ENCODE peak calls at places on chromosomes 12 and 14, in ten cellular contexts. A is neural progenitor cell, H is NB4, B is transverse colon, Q is K562, L is GM23338, U is stomach, T is GM12865, O is body of pancreas, N is GM06990. E is an unnamed sample.

GRCh38 chr14:44767646-44768173 is 194.0 kb downstream of the KLHL28 start:
- DNase-seq in A (no peak), H (no peak), B (no peak), Q (no peak), L (no peak), U (no peak), T (no peak), O (no peak), N (no peak), E (no peak)

GRCh38 chr12:112941528-112942335 is 3.5 kb downstream of the OAS3 start:
- DNase-seq in A (no peak), H (no peak), B (no peak), Q (no peak), L (no peak), U (no peak), T (no peak), O (no peak), N (no peak), E (no peak)

GRCh38 chr14:104353221-104353920 is 215.0 kb downstream of the KIF26A start:
- DNase-seq in A (no peak), H (no peak), B (peak), Q (no peak), L (no peak), U (peak), T (no peak), O (no peak), N (no peak), E (no peak)

GRCh38 chr12:123120452-123121166 is 30.3 kb downstream of the PITPNM2 start:
- DNase-seq in A (no peak), H (no peak), B (no peak), Q (no peak), L (no peak), U (no peak), T (peak), O (no peak), N (no peak), E (no peak)

GRCh38 chr14:106665814-106666213 is 1139.4 kb downstream of the TMEM121 start:
- DNase-seq in A (no peak), H (peak), B (no peak), Q (no peak), L (no peak), U (no peak), T (no peak), O (no peak), N (peak), E (no peak)

GRCh38 chr12:39127401-39127800 is 222.0 kb upstream of the CPNE8 start:
- DNase-seq in A (no peak), H (no peak), B (peak), Q (no peak), L (no peak), U (no peak), T (no peak), O (no peak), N (no peak), E (no peak)

GRCh38 chr14:59123526-59123925 is 64.9 kb upstream of the DAAM1 start:
- DNase-seq in A (no peak), H (no peak), B (no peak), Q (no peak), L (no peak), U (no peak), T (no peak), O (no peak), N (no peak), E (no peak)

GRCh38 chr12:121214855-121215745 is 5.2 kb downstream of the P2RX4 start:
- DNase-seq in A (no peak), H (peak), B (no peak), Q (no peak), L (no peak), U (peak), T (peak), O (peak), N (no peak), E (peak)

GRCh38 chr14:72332054-72332453 is 399.8 kb downstream of the RGS6 start:
- DNase-seq in A (no peak), H (no peak), B (no peak), Q (no peak), L (no peak), U (no peak), T (no peak), O (peak), N (no peak), E (no peak)

GRCh38 chr14:104739546-104740516 is 13.1 kb upstream of the SIVA1 start:
- DNase-seq in A (no peak), H (no peak), B (no peak), Q (no peak), L (no peak), U (no peak), T (no peak), O (no peak), N (no peak), E (no peak)

GRCh38 chr14:44736326-44736725 is 225.4 kb downstream of the KLHL28 start:
- DNase-seq in A (no peak), H (no peak), B (no peak), Q (no peak), L (no peak), U (no peak), T (no peak), O (no peak), N (no peak), E (no peak)

GRCh38 chr14:78611031-78611430 is 440.9 kb downstream of the NRXN3 start:
- DNase-seq in A (no peak), H (no peak), B (no peak), Q (no peak), L (no peak), U (no peak), T (no peak), O (no peak), N (no peak), E (no peak)

GRCh38 chr12:93913845-93914244 is 234.5 kb upstream of the PLXNC1 start:
- DNase-seq in A (no peak), H (no peak), B (no peak), Q (no peak), L (no peak), U (no peak), T (no peak), O (no peak), N (no peak), E (peak)

DNA sequence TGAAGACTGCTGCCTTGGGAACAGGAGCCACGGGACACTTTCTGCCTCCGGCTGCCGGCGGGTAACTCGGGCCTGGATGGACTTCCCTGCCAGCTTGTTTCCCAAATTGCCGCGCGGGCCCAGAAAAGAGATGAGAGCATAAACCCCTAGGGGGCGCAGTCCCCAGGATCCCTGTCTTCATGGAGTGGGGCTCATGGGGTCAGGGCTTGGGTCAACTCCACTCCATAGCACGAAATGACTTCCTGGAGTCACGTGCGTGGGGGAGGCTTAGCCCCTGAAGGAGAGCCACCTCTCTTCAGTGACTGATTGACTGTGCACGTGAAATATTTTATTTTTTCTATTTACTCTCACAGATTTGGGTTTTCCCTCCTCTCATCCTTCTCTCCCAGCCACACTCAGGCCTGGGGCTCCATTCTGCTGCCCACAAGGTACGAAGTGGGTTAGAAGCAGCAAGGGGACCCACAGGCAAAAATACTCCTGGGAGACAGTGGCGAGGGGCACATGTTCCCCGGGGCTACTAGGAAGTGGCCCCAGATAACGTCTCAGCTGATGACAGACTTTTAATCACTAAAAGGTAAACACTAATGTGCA is 10.0 kb downstream of the PGF start:
- DNase-seq in A (peak), H (peak), B (peak), Q (peak), L (peak), U (no peak), T (peak), O (peak), N (no peak), E (no peak)
- TF ChIP-seq CTCF in A (peak), H (peak), B (peak), Q (peak), L (peak), U (no peak), T (peak), O (peak), N (peak), E (peak)

GRCh38 chr12:100795193-100796179 is 910 bp downstream of the ANO4 start:
- DNase-seq in A (no peak), H (no peak), B (no peak), Q (no peak), L (no peak), U (no peak), T (no peak), O (no peak), N (no peak), E (no peak)
- H3K4me3 ChIP-seq in A (peak), H (no peak), B (no peak), Q (no peak), L (peak), U (no peak), T (no peak), O (no peak), N (no peak), E (no peak)

GRCh38 chr12:104294845-104295674 is 8.5 kb upstream of the EID3 start:
- DNase-seq in A (no peak), H (no peak), B (no peak), Q (no peak), L (no peak), U (no peak), T (no peak), O (no peak), N (no peak), E (no peak)
- TF ChIP-seq CTCF in A (no peak), H (no peak), B (no peak), Q (no peak), L (no peak), U (no peak), T (no peak), O (no peak), N (no peak), E (no peak)

DNA sequence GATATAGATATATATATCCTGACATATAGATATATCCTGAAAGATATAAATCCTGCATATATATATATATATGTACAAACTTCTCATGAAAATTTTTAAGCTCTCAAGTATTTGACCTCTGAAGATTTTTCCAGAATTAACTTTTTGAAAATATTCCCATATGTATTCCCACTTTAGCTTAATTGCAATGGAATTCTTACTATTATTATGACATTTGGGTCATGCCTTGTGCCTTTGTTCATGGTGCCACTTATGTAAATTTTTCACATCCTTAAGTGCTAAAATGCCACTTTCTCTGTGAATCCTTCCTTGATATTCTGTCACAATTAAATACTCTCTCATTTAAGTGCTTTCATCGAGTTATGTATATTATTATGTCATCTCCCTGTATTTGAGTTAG is 398.2 kb upstream of the SEL1L start:
- DNase-seq in A (no peak), H (no peak), B (no peak), Q (no peak), L (no peak), U (no peak), T (no peak), O (no peak), N (no peak), E (no peak)
- H3K4me3 ChIP-seq in A (no peak), H (no peak), B (no peak), Q (no peak), L (no peak), U (no peak), T (no peak), O (no peak), N (no peak), E (no peak)

DNA sequence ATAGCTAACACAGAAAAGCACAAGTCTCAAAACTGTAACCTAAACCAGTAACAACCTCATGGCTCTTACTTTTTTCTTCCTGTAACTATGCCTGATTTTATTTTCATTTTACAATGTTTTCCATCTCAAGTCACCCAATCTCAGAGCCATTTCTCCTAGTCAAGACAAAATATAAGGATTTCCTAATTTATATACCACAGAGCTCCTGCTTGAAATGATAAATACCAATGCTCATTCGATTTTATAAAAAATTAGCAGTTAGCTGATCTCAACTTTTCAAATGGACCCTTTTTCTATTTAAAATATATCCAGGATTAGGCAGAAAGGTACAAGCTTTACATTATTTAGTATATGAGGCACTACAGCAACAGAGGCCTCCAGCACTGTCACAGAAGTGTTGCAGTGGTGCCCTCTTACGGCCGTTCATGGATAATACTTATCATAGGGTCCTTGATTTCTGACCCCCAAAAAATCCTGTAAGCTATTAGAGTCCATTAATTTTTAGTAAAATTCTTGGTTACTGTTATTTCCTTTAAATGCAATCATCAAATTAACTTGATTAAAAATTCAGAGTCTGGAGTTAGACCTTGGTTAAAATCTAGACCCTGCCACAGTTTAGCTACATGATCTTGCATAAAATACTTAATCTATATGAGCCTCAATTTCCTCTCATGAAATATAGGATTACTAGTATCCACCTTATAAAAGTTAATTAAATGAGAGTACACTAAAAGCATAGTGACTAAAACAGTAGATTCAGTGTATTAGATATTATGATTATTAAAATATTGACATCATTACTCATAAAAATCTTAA is 68.3 kb downstream of the SEC23A start:
- DNase-seq in A (peak), H (no peak), B (no peak), Q (no peak), L (peak), U (no peak), T (no peak), O (no peak), N (no peak), E (peak)
- TF ChIP-seq CTCF in A (peak), H (no peak), B (no peak), Q (peak), L (peak), U (no peak), T (no peak), O (peak), N (no peak), E (peak)

GRCh38 chr12:11829764-11830194 is 180.3 kb downstream of the ETV6 start:
- DNase-seq in A (no peak), H (no peak), B (no peak), Q (no peak), L (no peak), U (no peak), T (no peak), O (no peak), N (no peak), E (no peak)
- H3K4me3 ChIP-seq in A (no peak), H (no peak), B (no peak), Q (no peak), L (no peak), U (no peak), T (no peak), O (no peak), N (no peak), E (no peak)

E was measured in choroid plexus epithelial cell.